ENCODE peak calls at places on chromosome 9, in ten cellular contexts. E is amygdala; U is NCI-H2081; F is stimulated activated CD4-positive, alpha-beta T cell treated with anti-CD3 and anti-CD28 coated beads, Interleukin-15, amount 100 ng/mL, for 24 hours; O is sciatic nerve; M is left lung; L is anterior cingulate cortex; G is stimulated activated CD8-positive, alpha-beta memory T cell treated with anti-CD3 and anti-CD28 coated beads, Interleukin-12 subunit alpha, Interleukin-12 subunit beta, amount 100 ng/mL, for 1 hour; I is endothelial cell; N is kidney glomerular epithelial cell. D is an unnamed sample.

GRCh38 chr9:113996531-113997001 is 81.5 kb downstream of the AMBP start:
- DNase-seq in E (no peak), U (no peak), F (no peak), O (peak; percentile 42), M (no peak), L (no peak), G (no peak), I (no peak), N (no peak), D (no peak)

GRCh38 chr9:78292026-78292425 is 4.9 kb upstream of the PSAT1 start:
- DNase-seq in E (no peak), U (peak; percentile 29), F (no peak), O (no peak), M (no peak), L (no peak), G (no peak), I (no peak), N (no peak), D (no peak)

GRCh38 chr9:21801683-21802417 is 586 bp upstream of the MTAP start:
- DNase-seq in E (no peak), U (peak; percentile 74), F (peak; percentile 40), O (peak; percentile 85), M (peak; percentile 88), L (peak; percentile 57), G (no peak), I (peak; percentile 65), N (peak; percentile 92), D (peak; percentile 42)

GRCh38 chr9:95077766-95078382 is 239.6 kb downstream of the FANCC start:
- DNase-seq in E (no peak), U (no peak), F (no peak), O (peak; percentile 62), M (no peak), L (peak; percentile 21), G (no peak), I (no peak), N (no peak), D (no peak)

GRCh38 chr9:128723352-128723865 is 518 bp downstream of the ZDHHC12 start:
- DNase-seq in E (no peak), U (no peak), F (no peak), O (no peak), M (no peak), L (no peak), G (no peak), I (no peak), N (no peak), D (no peak)

GRCh38 chr9:89863141-89863540 is 258.3 kb downstream of the GADD45G start:
- DNase-seq in E (no peak), U (no peak), F (no peak), O (peak; percentile 30), M (no peak), L (no peak), G (no peak), I (no peak), N (no peak), D (no peak)

GRCh38 chr9:98097836-98098235 is 21.2 kb downstream of the TRIM14 start:
- DNase-seq in E (no peak), U (peak; percentile 27), F (peak; percentile 59), O (no peak), M (no peak), L (no peak), G (no peak), I (no peak), N (no peak), D (no peak)

GRCh38 chr9:12863624-12864023 is 88.8 kb downstream of the LURAP1L start:
- DNase-seq in E (no peak), U (no peak), F (no peak), O (no peak), M (no peak), L (no peak), G (no peak), I (no peak), N (no peak), D (no peak)

GRCh38 chr9:35798658-35799366 is 7.4 kb downstream of the NPR2 start:
- DNase-seq in E (no peak), U (no peak), F (peak; percentile 62), O (no peak), M (no peak), L (no peak), G (no peak), I (no peak), N (peak; percentile 37), D (no peak)

GRCh38 chr9:3028535-3028934 is 184.6 kb upstream of the PUM3 start:
- DNase-seq in E (no peak), U (peak; percentile 35), F (no peak), O (no peak), M (no peak), L (no peak), G (no peak), I (no peak), N (no peak), D (no peak)

GRCh38 chr9:93041108-93041802 is 17.2 kb upstream of the SUSD3 start:
- DNase-seq in E (no peak), U (no peak), F (peak; percentile 44), O (no peak), M (peak; percentile 8), L (no peak), G (no peak), I (no peak), N (no peak), D (no peak)

GRCh38 chr9:131543141-131543540 is 2.2 kb upstream of the PRRT1B start:
- DNase-seq in E (no peak), U (no peak), F (no peak), O (no peak), M (no peak), L (no peak), G (no peak), I (no peak), N (no peak), D (no peak)

GRCh38 chr9:136345281-136346156 is 18.0 kb downstream of the DNLZ start:
- DNase-seq in E (peak; percentile 72), U (no peak), F (no peak), O (peak; percentile 85), M (peak; percentile 88), L (peak; percentile 83), G (no peak), I (peak; percentile 67), N (peak; percentile 15), D (no peak)

GRCh38 chr9:36144322-36145206 is 8.0 kb downstream of the GLIPR2 start:
- DNase-seq in E (no peak), U (no peak), F (no peak), O (no peak), M (no peak), L (no peak), G (no peak), I (no peak), N (no peak), D (no peak)

GRCh38 chr9:76200730-76201129 is 193.5 kb downstream of the RFK start:
- DNase-seq in E (no peak), U (no peak), F (no peak), O (no peak), M (no peak), L (no peak), G (no peak), I (no peak), N (no peak), D (no peak)

GRCh38 chr9:136609838-136610311 is 52.8 kb upstream of the EGFL7 start:
- DNase-seq in E (no peak), U (peak; percentile 44), F (no peak), O (no peak), M (no peak), L (no peak), G (no peak), I (no peak), N (no peak), D (no peak)

GRCh38 chr9:20243866-20244647 is 378.2 kb downstream of the MLLT3 start:
- DNase-seq in E (no peak), U (no peak), F (no peak), O (no peak), M (no peak), L (no peak), G (no peak), I (no peak), N (no peak), D (no peak)

GRCh38 chr9:127426756-127427155 is 2.6 kb downstream of the ZNF79 start:
- DNase-seq in E (no peak), U (no peak), F (peak; percentile 70), O (no peak), M (no peak), L (no peak), G (no peak), I (no peak), N (no peak), D (no peak)

GRCh38 chr9:108225371-108225905 is 630.3 kb downstream of the ACTL7B start:
- DNase-seq in E (no peak), U (no peak), F (no peak), O (no peak), M (no peak), L (no peak), G (no peak), I (no peak), N (no peak), D (no peak)

GRCh38 chr9:19184144-19184917 is 46.2 kb upstream of the DENND4C start:
- DNase-seq in E (no peak), U (peak; percentile 15), F (peak; percentile 80), O (peak; percentile 77), M (peak; percentile 85), L (peak; percentile 1), G (peak; percentile 57), I (no peak), N (peak; percentile 90), D (peak; percentile 74)

D was measured in activated naive CD8-positive, alpha-beta T cell treated with anti-CD3 and anti-CD28 coated beads, Interleukin-2, amount 50 U/mL, for 24 hours.